ENCODE peak calls at places on chromosomes 1 and 21, in ten cellular contexts. One of them, this sample, is unnamed.

GRCh38 chr21:15144026-15144425 is 79.2 kb upstream of the NRIP1 start:
- DNase-seq in hepatocyte: no peak
- DNase-seq in endothelial cell of umbilical vein: no peak
- DNase-seq in IMR-90: no peak
- DNase-seq in mammary epithelial cell: no peak
- DNase-seq in H1: no peak
- DNase-seq in PC-3: no peak
- DNase-seq in neuronal stem cell: no peak
- DNase-seq in neural progenitor cell: no peak
- DNase-seq in DND-41: no peak
- DNase-seq in this sample: no peak

GRCh38 chr1:197234581-197234980 is 33.5 kb upstream of the CRB1 start:
- DNase-seq in hepatocyte: no peak
- DNase-seq in mammary epithelial cell: no peak
- DNase-seq in H1: no peak
- DNase-seq in neuronal stem cell: no peak
- DNase-seq in IMR-90: no peak
- DNase-seq in neural progenitor cell: no peak
- DNase-seq in DND-41: no peak
- DNase-seq in PC-3: no peak
- DNase-seq in endothelial cell of umbilical vein: no peak
- DNase-seq in this sample: no peak

GRCh38 chr1:151846062-151846568 is 6.5 kb upstream of the C2CD4D start:
- DNase-seq in IMR-90: peak; percentile 75
- DNase-seq in hepatocyte: peak; percentile 51
- DNase-seq in neural progenitor cell: no peak
- DNase-seq in H1: no peak
- DNase-seq in mammary epithelial cell: peak; percentile 62
- DNase-seq in neuronal stem cell: no peak
- DNase-seq in PC-3: peak; percentile 80
- DNase-seq in DND-41: no peak
- DNase-seq in endothelial cell of umbilical vein: peak; percentile 60
- DNase-seq in this sample: no peak

GRCh38 chr1:8194481-8195227 is 123.3 kb upstream of the SLC45A1 start:
- DNase-seq in IMR-90: peak; percentile 67
- DNase-seq in H1: no peak
- DNase-seq in DND-41: no peak
- DNase-seq in neural progenitor cell: no peak
- DNase-seq in endothelial cell of umbilical vein: peak; percentile 67
- DNase-seq in neuronal stem cell: no peak
- DNase-seq in mammary epithelial cell: peak; percentile 53
- DNase-seq in PC-3: peak; percentile 96
- DNase-seq in hepatocyte: no peak
- DNase-seq in this sample: no peak

GRCh38 chr1:58874757-58875755 is 91.2 kb upstream of the JUN start:
- DNase-seq in endothelial cell of umbilical vein: peak; percentile 78
- DNase-seq in neural progenitor cell: peak; percentile 82
- DNase-seq in DND-41: no peak
- DNase-seq in PC-3: peak; percentile 27
- DNase-seq in IMR-90: peak; percentile 51
- DNase-seq in H1: no peak
- DNase-seq in mammary epithelial cell: peak; percentile 77
- DNase-seq in hepatocyte: peak; percentile 40
- DNase-seq in neuronal stem cell: peak; percentile 75
- DNase-seq in this sample: peak; percentile 73

GRCh38 chr1:55252942-55253589 is 37.9 kb upstream of the USP24 start:
- DNase-seq in DND-41: no peak
- DNase-seq in PC-3: no peak
- DNase-seq in IMR-90: no peak
- DNase-seq in endothelial cell of umbilical vein: no peak
- DNase-seq in H1: no peak
- DNase-seq in neural progenitor cell: no peak
- DNase-seq in mammary epithelial cell: no peak
- DNase-seq in neuronal stem cell: no peak
- DNase-seq in hepatocyte: no peak
- DNase-seq in this sample: no peak

GRCh38 chr1:168145184-168146159 is 8.7 kb upstream of the GPR161 start:
- DNase-seq in DND-41: peak; percentile 90
- DNase-seq in IMR-90: peak; percentile 79
- DNase-seq in neural progenitor cell: peak; percentile 90
- DNase-seq in neuronal stem cell: peak; percentile 79
- DNase-seq in endothelial cell of umbilical vein: peak; percentile 83
- DNase-seq in mammary epithelial cell: peak; percentile 69
- DNase-seq in PC-3: peak; percentile 95
- DNase-seq in hepatocyte: peak; percentile 92
- DNase-seq in H1: peak; percentile 97
- DNase-seq in this sample: peak; percentile 90

GRCh38 chr1:17023573-17023972 is 11.8 kb upstream of the ATP13A2 start:
- DNase-seq in PC-3: no peak
- DNase-seq in H1: no peak
- DNase-seq in mammary epithelial cell: no peak
- DNase-seq in IMR-90: no peak
- DNase-seq in neuronal stem cell: no peak
- DNase-seq in endothelial cell of umbilical vein: no peak
- DNase-seq in neural progenitor cell: peak; percentile 64
- DNase-seq in DND-41: no peak
- DNase-seq in hepatocyte: no peak
- DNase-seq in this sample: no peak

GRCh38 chr1:228178737-228179720 is 13.4 kb downstream of the IBA57 start:
- DNase-seq in DND-41: no peak
- DNase-seq in IMR-90: peak; percentile 32
- DNase-seq in mammary epithelial cell: no peak
- DNase-seq in hepatocyte: no peak
- DNase-seq in H1: no peak
- DNase-seq in PC-3: no peak
- DNase-seq in endothelial cell of umbilical vein: no peak
- DNase-seq in neuronal stem cell: no peak
- DNase-seq in neural progenitor cell: no peak
- DNase-seq in this sample: no peak

DNA sequence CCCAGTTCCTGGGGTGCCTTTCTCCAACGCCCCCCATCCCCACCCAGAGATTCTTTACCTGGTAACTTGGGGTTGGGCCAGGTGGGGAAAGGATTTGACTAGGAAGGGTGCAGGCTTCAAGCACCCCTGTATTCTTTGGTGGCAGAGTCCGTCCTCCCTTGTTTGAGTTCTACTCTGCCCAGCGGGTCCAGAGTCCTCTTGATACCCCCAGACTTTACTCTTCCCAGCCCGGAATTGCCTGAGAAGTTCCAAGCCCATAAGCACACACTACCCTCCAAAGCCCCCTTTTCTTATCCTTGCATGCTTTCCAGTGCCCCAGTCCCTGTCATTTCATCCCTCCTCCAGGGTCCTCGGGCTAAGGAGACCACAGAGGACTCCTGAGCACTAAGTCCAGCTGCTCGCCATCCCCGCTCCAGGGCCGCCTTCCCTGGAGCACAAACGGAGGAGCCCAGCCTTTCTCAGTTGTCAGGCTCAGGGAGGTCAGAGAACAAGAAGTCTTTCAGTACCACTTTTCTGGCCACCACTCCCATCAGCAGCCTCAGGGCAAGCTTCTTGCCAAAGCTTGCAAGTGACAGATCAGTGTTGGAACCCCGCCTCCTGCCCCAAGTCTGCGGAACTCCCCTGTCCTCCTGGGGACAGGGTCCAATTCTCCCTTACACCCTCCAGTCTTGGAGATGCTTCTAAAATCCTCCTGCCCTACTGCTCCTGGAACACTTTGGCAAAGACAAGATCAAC is 12.2 kb downstream of the SLC45A3 start:
- DNase-seq in H1: no peak
- DNase-seq in DND-41: no peak
- DNase-seq in mammary epithelial cell: peak; percentile 45
- DNase-seq in PC-3: no peak
- DNase-seq in endothelial cell of umbilical vein: no peak
- DNase-seq in neuronal stem cell: no peak
- DNase-seq in IMR-90: no peak
- DNase-seq in neural progenitor cell: peak; percentile 2
- DNase-seq in hepatocyte: no peak
- DNase-seq in this sample: no peak
- H2AFZ ChIP-seq in H1: no peak overlapping the region
- H2AFZ ChIP-seq in DND-41: no peak overlapping the region
- H2AFZ ChIP-seq in mammary epithelial cell: peak overlapping the region; percentile 49
- H2AFZ ChIP-seq in PC-3: no peak overlapping the region
- H2AFZ ChIP-seq in endothelial cell of umbilical vein: no peak overlapping the region
- H2AFZ ChIP-seq in neuronal stem cell: no peak overlapping the region
- H2AFZ ChIP-seq in IMR-90: no peak overlapping the region
- H2AFZ ChIP-seq in neural progenitor cell: no peak overlapping the region
- H2AFZ ChIP-seq in hepatocyte: no peak overlapping the region
- H2AFZ ChIP-seq in this sample: no peak overlapping the region

GRCh38 chr1:204227996-204228785 is 14.4 kb upstream of the GOLT1A start:
- DNase-seq in DND-41: no peak
- DNase-seq in mammary epithelial cell: no peak
- DNase-seq in H1: no peak
- DNase-seq in neuronal stem cell: no peak
- DNase-seq in endothelial cell of umbilical vein: no peak
- DNase-seq in neural progenitor cell: no peak
- DNase-seq in PC-3: no peak
- DNase-seq in hepatocyte: no peak
- DNase-seq in IMR-90: no peak
- DNase-seq in this sample: no peak

GRCh38 chr1:204224655-204225054 is 10.9 kb upstream of the GOLT1A start:
- DNase-seq in PC-3: peak; percentile 51
- DNase-seq in mammary epithelial cell: no peak
- DNase-seq in neuronal stem cell: no peak
- DNase-seq in hepatocyte: no peak
- DNase-seq in DND-41: no peak
- DNase-seq in neural progenitor cell: no peak
- DNase-seq in H1: no peak
- DNase-seq in IMR-90: peak; percentile 39
- DNase-seq in endothelial cell of umbilical vein: no peak
- DNase-seq in this sample: no peak

GRCh38 chr1:204225841-204226745 is 12.3 kb upstream of the GOLT1A start:
- DNase-seq in DND-41: no peak
- DNase-seq in IMR-90: peak; percentile 27
- DNase-seq in neuronal stem cell: no peak
- DNase-seq in hepatocyte: no peak
- DNase-seq in mammary epithelial cell: peak; percentile 76
- DNase-seq in H1: no peak
- DNase-seq in neural progenitor cell: no peak
- DNase-seq in PC-3: peak; percentile 93
- DNase-seq in endothelial cell of umbilical vein: no peak
- DNase-seq in this sample: no peak

GRCh38 chr1:204228896-204229295 is 15.1 kb upstream of the GOLT1A start:
- DNase-seq in hepatocyte: no peak
- DNase-seq in PC-3: no peak
- DNase-seq in H1: no peak
- DNase-seq in neural progenitor cell: no peak
- DNase-seq in neuronal stem cell: no peak
- DNase-seq in mammary epithelial cell: no peak
- DNase-seq in DND-41: no peak
- DNase-seq in IMR-90: no peak
- DNase-seq in endothelial cell of umbilical vein: no peak
- DNase-seq in this sample: no peak

DNA sequence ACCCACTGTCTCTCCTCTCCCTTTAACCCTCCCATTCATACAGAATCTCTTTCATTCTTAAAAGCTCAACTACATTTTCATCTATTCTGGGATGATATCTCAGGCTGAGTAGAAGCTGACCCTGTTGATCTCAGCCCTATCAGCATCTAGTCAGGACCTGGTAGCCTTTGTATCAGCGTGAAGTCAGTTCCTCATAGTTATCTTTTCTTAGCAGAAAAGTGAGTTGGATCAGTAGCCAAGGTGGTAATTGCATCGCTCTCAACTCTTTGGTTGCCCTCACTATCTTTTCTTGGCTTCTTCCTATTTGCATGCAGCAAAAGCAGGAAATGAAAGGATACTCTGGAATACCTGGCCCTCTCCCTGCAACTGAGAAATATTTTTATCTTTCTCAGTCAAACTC is 13.6 kb upstream of the GOLT1A start:
- DNase-seq in H1: no peak
- DNase-seq in neural progenitor cell: no peak
- DNase-seq in hepatocyte: no peak
- DNase-seq in DND-41: no peak
- DNase-seq in endothelial cell of umbilical vein: no peak
- DNase-seq in mammary epithelial cell: no peak
- DNase-seq in IMR-90: no peak
- DNase-seq in neuronal stem cell: no peak
- DNase-seq in PC-3: no peak
- DNase-seq in this sample: no peak
- H3K36me3 ChIP-seq in H1: no peaks in the 10 kb centered on the region
- H3K36me3 ChIP-seq in neural progenitor cell: no peaks in the 10 kb centered on the region
- H3K36me3 ChIP-seq in hepatocyte: no peaks in the 10 kb centered on the region
- H3K36me3 ChIP-seq in DND-41: no peaks in the 10 kb centered on the region
- H3K36me3 ChIP-seq in endothelial cell of umbilical vein: no peaks in the 10 kb centered on the region
- H3K36me3 ChIP-seq in mammary epithelial cell: no peaks in the 10 kb centered on the region
- H3K36me3 ChIP-seq in IMR-90: peaks cover 24% of the 10 kb centered on the region
- H3K36me3 ChIP-seq in neuronal stem cell: no peaks in the 10 kb centered on the region
- H3K36me3 ChIP-seq in PC-3: peaks cover 55% of the 10 kb centered on the region
- H3K36me3 ChIP-seq in this sample: no peaks in the 10 kb centered on the region

DNA sequence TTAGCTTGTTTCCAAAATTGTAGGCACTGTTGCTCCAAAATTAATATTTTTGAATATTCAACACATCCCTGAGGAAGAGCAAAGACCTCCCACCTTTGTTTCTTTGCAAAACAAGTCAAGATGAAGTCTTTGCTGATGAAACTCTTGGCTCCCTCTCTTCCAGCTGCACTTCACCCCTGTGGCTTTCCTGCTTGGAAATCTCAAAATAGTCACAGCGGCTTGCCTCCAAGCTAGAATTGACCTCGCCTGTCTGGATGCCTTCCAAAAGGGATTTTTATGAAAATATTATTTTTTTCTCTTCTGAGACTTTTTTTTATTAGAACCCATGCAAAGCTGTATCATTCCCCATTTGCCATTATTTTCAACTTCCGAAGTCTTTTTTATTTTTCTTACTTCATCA is 71.1 kb upstream of the MROH9 start:
- DNase-seq in neuronal stem cell: no peak
- DNase-seq in endothelial cell of umbilical vein: no peak
- DNase-seq in PC-3: no peak
- DNase-seq in H1: no peak
- DNase-seq in IMR-90: peak; percentile 3
- DNase-seq in DND-41: no peak
- DNase-seq in neural progenitor cell: no peak
- DNase-seq in hepatocyte: no peak
- DNase-seq in mammary epithelial cell: no peak
- DNase-seq in this sample: no peak
- H2AFZ ChIP-seq in neuronal stem cell: peak overlapping the region; percentile 41
- H2AFZ ChIP-seq in endothelial cell of umbilical vein: no peak overlapping the region
- H2AFZ ChIP-seq in PC-3: no peak overlapping the region
- H2AFZ ChIP-seq in H1: no peak overlapping the region
- H2AFZ ChIP-seq in IMR-90: no peak overlapping the region
- H2AFZ ChIP-seq in DND-41: no peak overlapping the region
- H2AFZ ChIP-seq in neural progenitor cell: no peak overlapping the region
- H2AFZ ChIP-seq in hepatocyte: no peak overlapping the region
- H2AFZ ChIP-seq in mammary epithelial cell: no peak overlapping the region
- H2AFZ ChIP-seq in this sample: no peak overlapping the region

DNA sequence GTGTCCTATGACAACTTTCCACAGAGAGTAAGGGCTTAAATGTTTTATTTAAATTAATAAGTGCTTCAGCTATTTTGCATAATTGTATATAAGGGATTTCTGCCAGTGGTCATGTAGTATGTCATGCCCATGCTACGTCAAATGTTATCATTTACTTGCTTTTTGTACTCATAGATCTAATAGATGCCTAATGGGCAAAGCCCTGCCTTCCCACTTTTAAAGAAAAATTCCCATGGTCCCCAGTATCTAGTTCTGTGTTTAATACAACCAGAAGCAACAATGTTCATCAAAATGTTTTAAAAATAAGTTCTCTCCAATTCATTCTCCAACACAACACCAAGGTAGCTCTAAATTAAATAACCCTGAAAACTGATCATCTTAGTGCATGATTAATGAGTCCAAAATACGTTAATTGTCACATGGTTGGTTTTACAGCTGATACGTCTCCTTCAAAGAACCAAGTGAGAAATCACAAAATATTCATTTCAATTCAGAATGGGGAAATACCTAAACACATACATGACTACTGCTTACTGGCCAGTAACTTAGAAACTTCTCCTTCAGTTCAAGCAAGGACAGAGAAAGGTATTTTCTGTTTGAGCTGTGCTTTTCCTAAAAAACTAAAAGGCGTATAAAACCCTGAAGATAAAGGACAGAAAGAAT is 49.1 kb upstream of the SDC3 start:
- DNase-seq in H1: no peak
- DNase-seq in IMR-90: no peak
- DNase-seq in DND-41: no peak
- DNase-seq in endothelial cell of umbilical vein: no peak
- DNase-seq in mammary epithelial cell: no peak
- DNase-seq in hepatocyte: no peak
- DNase-seq in PC-3: no peak
- DNase-seq in neural progenitor cell: no peak
- DNase-seq in neuronal stem cell: no peak
- DNase-seq in this sample: no peak
- H3K36me3 ChIP-seq in H1: peaks cover 19% of the 10 kb centered on the region
- H3K36me3 ChIP-seq in IMR-90: peaks cover 31% of the 10 kb centered on the region
- H3K36me3 ChIP-seq in DND-41: peaks cover 96% of the 10 kb centered on the region
- H3K36me3 ChIP-seq in endothelial cell of umbilical vein: peaks cover 12% of the 10 kb centered on the region
- H3K36me3 ChIP-seq in mammary epithelial cell: peaks cover 33% of the 10 kb centered on the region
- H3K36me3 ChIP-seq in hepatocyte: peaks cover 6% of the 10 kb centered on the region
- H3K36me3 ChIP-seq in PC-3: peaks cover 46% of the 10 kb centered on the region
- H3K36me3 ChIP-seq in neural progenitor cell: peaks cover 30% of the 10 kb centered on the region
- H3K36me3 ChIP-seq in neuronal stem cell: peaks cover 27% of the 10 kb centered on the region
- H3K36me3 ChIP-seq in this sample: peaks cover 11% of the 10 kb centered on the region